ENCODE peak calls at places on chromosomes 2 and 18, in four cellular contexts. One of them, this sample, is unnamed.

GRCh38 chr18:3118195-3119010 is 101.4 kb downstream of the MYOM1 start:
- DNase-seq in fibroblast of lung: no peak
- DNase-seq in foreskin keratinocyte: no peak
- DNase-seq in GM23338: peak
- DNase-seq in this sample: no peak

GRCh38 chr2:239157766-239158165 is 243.1 kb downstream of the HDAC4 start:
- DNase-seq in fibroblast of lung: no peak
- DNase-seq in foreskin keratinocyte: peak
- DNase-seq in GM23338: peak
- DNase-seq in this sample: no peak

GRCh38 chr2:134668821-134669220 is 50.0 kb downstream of the TMEM163 start:
- DNase-seq in fibroblast of lung: no peak
- DNase-seq in foreskin keratinocyte: no peak
- DNase-seq in GM23338: no peak
- DNase-seq in this sample: no peak

GRCh38 chr18:48042431-48042830 is 112.0 kb upstream of the SMAD2 start:
- DNase-seq in fibroblast of lung: no peak
- DNase-seq in foreskin keratinocyte: no peak
- DNase-seq in GM23338: no peak
- DNase-seq in this sample: no peak

GRCh38 chr2:167127135-167127534 is 238.9 kb downstream of the XIRP2 start:
- DNase-seq in fibroblast of lung: peak
- DNase-seq in foreskin keratinocyte: no peak
- DNase-seq in GM23338: peak
- DNase-seq in this sample: no peak

GRCh38 chr2:23925702-23926288 is 1.1 kb downstream of the ATAD2B start:
- DNase-seq in fibroblast of lung: peak
- DNase-seq in foreskin keratinocyte: no peak
- DNase-seq in GM23338: peak
- DNase-seq in this sample: peak

GRCh38 chr18:13061630-13062189 is 70.5 kb downstream of the CEP192 start:
- DNase-seq in fibroblast of lung: no peak
- DNase-seq in foreskin keratinocyte: no peak
- DNase-seq in GM23338: no peak
- DNase-seq in this sample: no peak

GRCh38 chr2:15693926-15694588 is 102.4 kb downstream of the DDX1 start:
- DNase-seq in fibroblast of lung: no peak
- DNase-seq in foreskin keratinocyte: no peak
- DNase-seq in GM23338: peak
- DNase-seq in this sample: no peak

GRCh38 chr2:241768850-241769249 is 7.8 kb upstream of the GAL3ST2 start:
- DNase-seq in fibroblast of lung: no peak
- DNase-seq in foreskin keratinocyte: no peak
- DNase-seq in GM23338: no peak
- DNase-seq in this sample: no peak

GRCh38 chr2:215354771-215355695 is 43.2 kb downstream of the ATIC start:
- DNase-seq in fibroblast of lung: peak
- DNase-seq in foreskin keratinocyte: no peak
- DNase-seq in GM23338: no peak
- DNase-seq in this sample: no peak

GRCh38 chr2:196586511-196586991 is 53.0 kb upstream of the CCDC150 start:
- DNase-seq in fibroblast of lung: peak
- DNase-seq in foreskin keratinocyte: peak
- DNase-seq in GM23338: no peak
- DNase-seq in this sample: no peak
- H3K27ac ChIP-seq in fibroblast of lung: no peak
- H3K27ac ChIP-seq in foreskin keratinocyte: no peak
- H3K27ac ChIP-seq in GM23338: no peak
- H3K27ac ChIP-seq in this sample: peak

DNA sequence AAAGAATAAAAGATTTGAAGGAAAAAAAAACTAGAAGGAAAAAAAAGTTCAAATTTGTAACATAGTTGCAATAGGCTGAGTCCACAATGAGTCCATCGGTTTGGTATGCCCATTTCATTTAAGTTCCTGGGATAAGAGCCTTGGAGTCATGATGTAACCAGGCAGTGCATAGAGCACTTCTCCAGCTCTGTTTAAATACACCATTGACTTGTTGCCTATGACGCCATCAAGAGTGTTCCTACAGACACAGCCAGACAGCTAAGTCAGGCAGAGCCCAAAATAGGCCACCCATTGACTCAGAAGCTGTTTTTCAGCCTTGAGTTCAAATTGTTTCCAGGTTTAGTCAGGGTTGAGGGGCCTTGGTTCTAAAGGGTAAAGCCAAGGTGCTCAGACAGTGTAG is 44.9 kb downstream of the SOCS6 start:
- DNase-seq in fibroblast of lung: peak
- DNase-seq in foreskin keratinocyte: peak
- DNase-seq in GM23338: no peak
- DNase-seq in this sample: no peak
- H3K27ac ChIP-seq in fibroblast of lung: peak
- H3K27ac ChIP-seq in foreskin keratinocyte: peak
- H3K27ac ChIP-seq in GM23338: no peak
- H3K27ac ChIP-seq in this sample: no peak

DNA sequence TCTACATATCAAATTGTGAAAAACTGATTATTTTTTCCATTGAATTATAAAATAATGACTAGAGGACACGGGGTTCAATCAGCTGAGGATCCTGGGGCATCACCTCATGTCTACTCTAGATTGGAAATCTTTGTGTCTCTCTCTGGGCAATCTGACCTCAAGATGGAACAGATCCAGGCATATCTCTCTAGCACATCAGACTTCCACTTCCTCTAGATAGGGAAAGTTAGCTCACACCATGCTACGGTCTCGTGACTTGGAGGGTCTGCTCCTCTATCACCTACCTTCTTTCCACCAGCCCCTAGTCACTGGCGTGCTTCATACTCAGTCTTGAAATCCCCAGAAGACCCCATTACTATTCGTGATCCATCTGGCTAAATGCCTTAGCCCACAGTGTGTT is 148.8 kb downstream of the ANKRD44 start:
- DNase-seq in fibroblast of lung: no peak
- DNase-seq in foreskin keratinocyte: no peak
- DNase-seq in GM23338: no peak
- DNase-seq in this sample: no peak
- H3K27ac ChIP-seq in fibroblast of lung: no peak
- H3K27ac ChIP-seq in foreskin keratinocyte: no peak
- H3K27ac ChIP-seq in GM23338: no peak
- H3K27ac ChIP-seq in this sample: no peak

GRCh38 chr2:113103277-113103676 is 24.1 kb upstream of the IL1RN start:
- DNase-seq in fibroblast of lung: no peak
- DNase-seq in foreskin keratinocyte: no peak
- DNase-seq in GM23338: no peak
- DNase-seq in this sample: no peak

GRCh38 chr2:113098532-113098931 is 28.9 kb upstream of the IL1RN start:
- DNase-seq in fibroblast of lung: no peak
- DNase-seq in foreskin keratinocyte: no peak
- DNase-seq in GM23338: no peak
- DNase-seq in this sample: no peak

GRCh38 chr2:113105047-113105446 is 22.4 kb upstream of the IL1RN start:
- DNase-seq in fibroblast of lung: peak
- DNase-seq in foreskin keratinocyte: no peak
- DNase-seq in GM23338: no peak
- DNase-seq in this sample: no peak

GRCh38 chr2:113103958-113104627 is 23.3 kb upstream of the IL1RN start:
- DNase-seq in fibroblast of lung: no peak
- DNase-seq in foreskin keratinocyte: no peak
- DNase-seq in GM23338: no peak
- DNase-seq in this sample: no peak

DNA sequence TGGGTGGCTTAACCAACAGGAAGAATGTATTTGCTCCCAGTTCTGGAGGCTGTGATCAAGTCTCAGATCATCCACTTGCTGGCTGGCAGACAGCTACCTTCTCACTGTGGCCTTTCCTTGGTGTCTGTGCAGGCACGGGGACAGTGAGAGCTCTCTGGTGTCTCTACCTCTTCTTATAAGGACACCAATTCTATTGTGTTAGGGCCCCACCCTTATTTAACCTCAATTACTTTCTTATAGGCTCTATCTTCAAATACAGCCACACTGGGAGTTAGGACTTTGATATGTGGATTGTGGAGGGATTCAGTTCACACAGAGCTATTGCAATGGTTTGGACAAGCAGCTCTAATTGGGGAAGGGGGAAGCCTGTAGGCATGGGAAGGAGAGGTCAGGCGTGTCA is 25.3 kb upstream of the IL1RN start:
- DNase-seq in fibroblast of lung: no peak
- DNase-seq in foreskin keratinocyte: no peak
- DNase-seq in GM23338: no peak
- DNase-seq in this sample: no peak
- H3K27ac ChIP-seq in fibroblast of lung: no peak
- H3K27ac ChIP-seq in foreskin keratinocyte: no peak
- H3K27ac ChIP-seq in GM23338: no peak
- H3K27ac ChIP-seq in this sample: no peak